ENCODE peak calls at places on chromosomes 6 and 20, in eight cellular contexts. K is heart right ventricle, L is neural progenitor cell, J is GM12878, S is epithelial cell of esophagus, R is astrocyte of the spinal cord, Y is AG10803, Q is cardiac muscle cell. F is an unnamed sample.

GRCh38 chr20:40993794-40994540 is 34.7 kb upstream of the TOP1 start:
- DNase-seq in K (no peak), L (no peak), J (no peak), S (no peak), R (no peak), Y (peak; percentile 35), Q (no peak), F (no peak)

GRCh38 chr6:52417675-52418111 is 2.4 kb upstream of the EFHC1 start:
- DNase-seq in K (peak; percentile 56), L (no peak), J (no peak), S (peak; percentile 65), R (peak; percentile 77), Y (peak; percentile 85), Q (peak; percentile 91), F (no peak)

GRCh38 chr6:28353981-28354676 is 4.4 kb downstream of the ZKSCAN3 start:
- DNase-seq in K (peak; percentile 59), L (no peak), J (no peak), S (peak; percentile 89), R (peak; percentile 24), Y (peak; percentile 27), Q (peak; percentile 81), F (no peak)

GRCh38 chr20:9068896-9069663 is at the start of gene PLCB4:
- DNase-seq in K (peak; percentile 51), L (peak; percentile 74), J (no peak), S (peak; percentile 75), R (peak; percentile 36), Y (peak; percentile 76), Q (peak; percentile 34), F (no peak)

GRCh38 chr20:37446286-37447032 is 74.6 kb upstream of the NNAT start:
- DNase-seq in K (no peak), L (no peak), J (no peak), S (no peak), R (no peak), Y (no peak), Q (no peak), F (no peak)

GRCh38 chr6:90383212-90383611 is 86.6 kb upstream of the BACH2 start:
- DNase-seq in K (no peak), L (no peak), J (no peak), S (no peak), R (no peak), Y (no peak), Q (no peak), F (peak; percentile 19)

GRCh38 chr6:12969933-12970332 is 253.4 kb downstream of the PHACTR1 start:
- DNase-seq in K (no peak), L (no peak), J (no peak), S (no peak), R (no peak), Y (peak; percentile 8), Q (no peak), F (no peak)

GRCh38 chr6:112183271-112183671 is 71.1 kb downstream of the LAMA4 start:
- DNase-seq in K (no peak), L (no peak), J (no peak), S (no peak), R (peak; percentile 79), Y (peak; percentile 75), Q (peak; percentile 35), F (no peak)

GRCh38 chr6:110541701-110542309 is 65.4 kb upstream of the SLC22A16 start:
- DNase-seq in K (no peak), L (no peak), J (no peak), S (no peak), R (no peak), Y (peak; percentile 44), Q (peak; percentile 20), F (no peak)

GRCh38 chr6:3208096-3208774 is 19.2 kb downstream of the TUBB2B start:
- DNase-seq in K (no peak), L (no peak), J (no peak), S (peak; percentile 93), R (peak; percentile 77), Y (peak; percentile 97), Q (peak; percentile 92), F (no peak)

GRCh38 chr6:109690373-109690739 is 646 bp downstream of the AK9 start:
- DNase-seq in K (peak; percentile 32), L (peak; percentile 85), J (no peak), S (peak; percentile 21), R (no peak), Y (no peak), Q (no peak), F (no peak)

GRCh38 chr6:114195736-114196403 is 147.0 kb downstream of the HS3ST5 start:
- DNase-seq in K (no peak), L (peak; percentile 10), J (no peak), S (no peak), R (no peak), Y (no peak), Q (no peak), F (no peak)

GRCh38 chr6:114194362-114195343 is 148.2 kb downstream of the HS3ST5 start:
- DNase-seq in K (peak; percentile 22), L (no peak), J (no peak), S (no peak), R (peak; percentile 47), Y (peak; percentile 25), Q (peak; percentile 79), F (no peak)
- H3K4me3 ChIP-seq in K (no peak overlapping the region), L (no peak overlapping the region), J (no peak overlapping the region), S (no peak overlapping the region), R (no peak overlapping the region), Y (no peak overlapping the region), Q (no peak overlapping the region), F (no peak overlapping the region)

DNA sequence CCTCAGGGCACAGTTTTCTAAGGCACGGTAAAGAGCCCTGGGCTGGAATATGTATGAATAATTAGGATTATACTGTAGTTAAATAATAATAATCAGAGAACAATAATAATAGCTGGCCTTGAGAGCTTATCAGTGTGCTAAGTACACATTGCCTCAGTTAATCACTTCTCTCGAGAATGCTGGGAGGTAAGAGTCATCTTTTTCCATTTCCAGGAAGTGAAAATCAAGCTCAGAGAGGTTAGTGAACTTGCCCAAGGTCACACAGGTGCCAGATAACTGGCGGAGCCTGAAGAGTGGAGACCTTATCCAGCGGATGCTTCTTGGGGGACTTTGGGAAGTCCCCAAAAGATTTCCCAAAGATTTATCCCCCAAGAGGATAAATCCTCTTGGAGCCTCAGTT is 19.4 kb upstream of the CBFA2T2 start:
- DNase-seq in K (no peak), L (no peak), J (no peak), S (no peak), R (no peak), Y (no peak), Q (no peak), F (no peak)
- TF ChIP-seq CTCF in K (no peak), L (no peak), J (no peak), S (no peak), R (no peak), Y (no peak), Q (no peak), F (no peak)

GRCh38 chr20:43915209-43916072 is 789 bp downstream of the TOX2 start:
- DNase-seq in K (no peak), L (peak; percentile 75), J (no peak), S (peak; percentile 14), R (peak; percentile 18), Y (peak; percentile 24), Q (peak; percentile 46), F (no peak)
- H3K4me3 ChIP-seq in K (peak overlapping the region; percentile 49), L (peak overlapping the region; percentile 63), J (peak overlapping the region; percentile 47), S (no peak overlapping the region), R (peak overlapping the region; percentile 58), Y (peak overlapping the region; percentile 73), Q (peak overlapping the region; percentile 61), F (peak overlapping the region; percentile 84)

DNA sequence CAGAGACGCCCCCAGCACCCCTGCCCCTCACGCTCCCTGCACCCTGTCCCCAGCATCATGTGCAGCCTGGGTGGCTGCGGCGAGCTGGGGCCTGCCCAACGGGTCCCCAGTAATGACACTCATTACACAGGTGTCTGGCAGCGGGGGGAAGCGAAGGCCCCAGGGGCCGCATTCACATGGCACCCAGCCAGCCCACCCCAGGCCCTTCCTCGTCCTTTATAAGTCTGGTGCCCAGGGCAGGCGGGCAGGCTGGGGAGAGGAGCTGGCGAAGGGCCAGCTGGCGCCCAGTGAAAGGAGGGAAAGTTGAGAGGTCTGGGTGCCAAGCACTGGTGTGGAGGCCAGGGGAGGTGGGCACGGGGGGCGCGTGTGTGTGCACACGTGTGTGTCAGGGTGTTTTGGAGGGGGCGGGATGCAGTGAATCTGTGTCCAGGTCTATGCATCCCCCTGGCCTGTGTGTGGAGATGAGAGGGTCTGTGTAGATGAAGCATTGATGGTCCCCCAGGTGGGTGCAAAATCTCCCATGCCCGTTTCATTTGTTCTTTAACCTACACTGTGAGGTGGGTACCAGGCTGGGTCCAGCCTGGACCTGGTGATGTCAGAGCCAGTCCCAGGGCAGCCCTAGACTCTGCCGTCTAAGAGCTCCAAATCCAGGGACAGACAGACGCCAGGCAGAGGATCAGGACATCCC is 105.3 kb downstream of the CEBPB start:
- DNase-seq in K (no peak), L (no peak), J (no peak), S (no peak), R (no peak), Y (no peak), Q (no peak), F (no peak)
- TF ChIP-seq CTCF in K (no peak), L (no peak), J (no peak), S (no peak), R (no peak), Y (no peak), Q (no peak), F (no peak)

DNA sequence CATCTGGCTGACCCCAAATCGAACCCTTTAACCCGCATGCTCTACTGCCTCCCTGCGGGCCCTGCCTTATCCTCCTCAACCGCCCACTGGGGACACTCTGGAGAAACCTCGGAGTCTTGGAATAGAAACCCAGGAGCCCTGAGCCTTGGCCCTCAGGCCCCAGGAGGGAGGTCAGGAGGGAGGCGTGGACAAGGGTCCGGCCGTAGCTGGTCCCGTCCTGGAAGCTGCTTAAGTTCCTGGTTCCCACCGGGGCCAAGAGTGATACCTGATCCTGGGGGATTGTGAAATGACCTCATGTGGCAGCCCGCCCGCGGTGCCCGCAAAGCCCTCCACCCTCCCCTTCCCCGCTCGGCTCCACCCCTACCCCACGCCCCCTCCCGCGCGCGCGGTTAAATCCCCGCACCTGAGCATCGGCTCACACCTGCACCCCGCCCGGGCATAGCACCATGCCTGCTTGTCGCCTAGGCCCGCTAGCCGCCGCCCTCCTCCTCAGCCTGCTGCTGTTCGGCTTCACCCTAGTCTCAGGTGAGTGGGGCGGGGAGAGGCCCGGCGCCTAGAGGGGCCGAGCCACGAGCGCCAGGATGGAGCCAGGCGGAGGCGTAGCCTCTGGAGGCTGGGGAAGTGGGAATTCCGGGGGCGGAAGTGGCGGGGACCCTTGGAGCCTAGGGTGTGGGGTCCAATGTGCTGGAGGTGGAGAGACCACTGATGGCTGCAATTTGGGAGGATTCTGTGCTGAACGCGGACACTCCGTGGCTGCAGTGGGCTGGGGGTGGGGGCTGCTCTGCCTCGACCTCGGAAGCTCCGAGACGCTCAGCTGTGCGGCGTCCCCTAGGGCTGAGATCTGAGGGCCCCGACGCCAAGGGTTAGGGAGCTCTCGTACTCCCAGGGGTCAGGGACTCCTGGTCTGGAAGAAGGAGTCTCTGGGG is at the start of gene WFDC2:
- DNase-seq in K (no peak), L (peak; percentile 69), J (no peak), S (no peak), R (no peak), Y (no peak), Q (no peak), F (no peak)
- H3K4me3 ChIP-seq in K (peak within 1 kb of the TSS; percentile 57), L (peak within 1 kb of the TSS; percentile 54), J (peak within 1 kb of the TSS; percentile 12), S (peak within 1 kb of the TSS; percentile 11), R (peak within 1 kb of the TSS; percentile 23), Y (peak within 1 kb of the TSS; percentile 34), Q (peak within 1 kb of the TSS; percentile 41), F (no peak within 1 kb of the TSS)